ENCODE peak calls at places on chromosomes 2 and 18, in nine cellular contexts. One of them, this sample, is unnamed.
A peak's percentile ranks its signal among the peaks of the same experiment; 100 is the strongest.

GRCh38 chr2:188367164-188367563 is 75.5 kb downstream of the GULP1 start:
- DNase-seq in caudate nucleus: no peak
- DNase-seq in uterus: no peak
- DNase-seq in A172: no peak
- DNase-seq in mesothelial cell of epicardium: no peak
- DNase-seq in AG08396: no peak
- DNase-seq in activated CD4-positive, alpha-beta T cell treated with anti-CD3 and anti-CD28 coated beads, Interleukin-2, amount 50 U/mL, for 48 hours: no peak
- DNase-seq in stimulated activated CD4-positive, alpha-beta T cell treated with anti-CD3 and anti-CD28 coated beads, Interleukin-12 subunit alpha, Interleukin-12 subunit beta, amount 100 ng/mL, for 4 hours: no peak
- DNase-seq in NCI-H446 treated with DMSO at 0.1 percent for 48 hours: no peak
- DNase-seq in this sample: no peak

GRCh38 chr2:28296904-28297303 is 95.8 kb upstream of the FOSL2 start:
- DNase-seq in uterus: no peak
- DNase-seq in caudate nucleus: no peak
- DNase-seq in stimulated activated CD4-positive, alpha-beta T cell treated with anti-CD3 and anti-CD28 coated beads, Interleukin-12 subunit alpha, Interleukin-12 subunit beta, amount 100 ng/mL, for 4 hours: no peak
- DNase-seq in NCI-H446 treated with DMSO at 0.1 percent for 48 hours: no peak
- DNase-seq in mesothelial cell of epicardium: no peak
- DNase-seq in activated CD4-positive, alpha-beta T cell treated with anti-CD3 and anti-CD28 coated beads, Interleukin-2, amount 50 U/mL, for 48 hours: no peak
- DNase-seq in A172: peak; percentile 59
- DNase-seq in AG08396: no peak
- DNase-seq in this sample: no peak

GRCh38 chr2:42185200-42185921 is 16.2 kb downstream of the EML4 start:
- DNase-seq in uterus: no peak
- DNase-seq in activated CD4-positive, alpha-beta T cell treated with anti-CD3 and anti-CD28 coated beads, Interleukin-2, amount 50 U/mL, for 48 hours: no peak
- DNase-seq in mesothelial cell of epicardium: no peak
- DNase-seq in AG08396: no peak
- DNase-seq in caudate nucleus: no peak
- DNase-seq in A172: no peak
- DNase-seq in stimulated activated CD4-positive, alpha-beta T cell treated with anti-CD3 and anti-CD28 coated beads, Interleukin-12 subunit alpha, Interleukin-12 subunit beta, amount 100 ng/mL, for 4 hours: no peak
- DNase-seq in NCI-H446 treated with DMSO at 0.1 percent for 48 hours: no peak
- DNase-seq in this sample: no peak

GRCh38 chr2:183946193-183946592 is 652.1 kb upstream of the ZNF804A start:
- DNase-seq in mesothelial cell of epicardium: no peak
- DNase-seq in NCI-H446 treated with DMSO at 0.1 percent for 48 hours: no peak
- DNase-seq in stimulated activated CD4-positive, alpha-beta T cell treated with anti-CD3 and anti-CD28 coated beads, Interleukin-12 subunit alpha, Interleukin-12 subunit beta, amount 100 ng/mL, for 4 hours: no peak
- DNase-seq in A172: no peak
- DNase-seq in AG08396: no peak
- DNase-seq in uterus: no peak
- DNase-seq in caudate nucleus: no peak
- DNase-seq in activated CD4-positive, alpha-beta T cell treated with anti-CD3 and anti-CD28 coated beads, Interleukin-2, amount 50 U/mL, for 48 hours: no peak
- DNase-seq in this sample: no peak

GRCh38 chr2:107466241-107466640 is 360.5 kb upstream of the RGPD4 start:
- DNase-seq in stimulated activated CD4-positive, alpha-beta T cell treated with anti-CD3 and anti-CD28 coated beads, Interleukin-12 subunit alpha, Interleukin-12 subunit beta, amount 100 ng/mL, for 4 hours: no peak
- DNase-seq in mesothelial cell of epicardium: no peak
- DNase-seq in NCI-H446 treated with DMSO at 0.1 percent for 48 hours: no peak
- DNase-seq in caudate nucleus: no peak
- DNase-seq in A172: no peak
- DNase-seq in uterus: no peak
- DNase-seq in activated CD4-positive, alpha-beta T cell treated with anti-CD3 and anti-CD28 coated beads, Interleukin-2, amount 50 U/mL, for 48 hours: no peak
- DNase-seq in AG08396: no peak
- DNase-seq in this sample: no peak

GRCh38 chr2:234953116-234954031 is 1.6 kb downstream of the SH3BP4 start:
- DNase-seq in AG08396: no peak
- DNase-seq in activated CD4-positive, alpha-beta T cell treated with anti-CD3 and anti-CD28 coated beads, Interleukin-2, amount 50 U/mL, for 48 hours: no peak
- DNase-seq in uterus: no peak
- DNase-seq in mesothelial cell of epicardium: no peak
- DNase-seq in NCI-H446 treated with DMSO at 0.1 percent for 48 hours: no peak
- DNase-seq in A172: peak; percentile 40
- DNase-seq in caudate nucleus: no peak
- DNase-seq in stimulated activated CD4-positive, alpha-beta T cell treated with anti-CD3 and anti-CD28 coated beads, Interleukin-12 subunit alpha, Interleukin-12 subunit beta, amount 100 ng/mL, for 4 hours: no peak
- DNase-seq in this sample: no peak

GRCh38 chr2:33215299-33215698 is 261.1 kb upstream of the RASGRP3 start:
- DNase-seq in AG08396: peak; percentile 18
- DNase-seq in A172: peak; percentile 75
- DNase-seq in stimulated activated CD4-positive, alpha-beta T cell treated with anti-CD3 and anti-CD28 coated beads, Interleukin-12 subunit alpha, Interleukin-12 subunit beta, amount 100 ng/mL, for 4 hours: no peak
- DNase-seq in activated CD4-positive, alpha-beta T cell treated with anti-CD3 and anti-CD28 coated beads, Interleukin-2, amount 50 U/mL, for 48 hours: no peak
- DNase-seq in NCI-H446 treated with DMSO at 0.1 percent for 48 hours: no peak
- DNase-seq in mesothelial cell of epicardium: no peak
- DNase-seq in uterus: peak; percentile 36
- DNase-seq in caudate nucleus: no peak
- DNase-seq in this sample: peak; percentile 89

GRCh38 chr18:68574311-68574710 is 140.6 kb downstream of the TMX3 start:
- DNase-seq in activated CD4-positive, alpha-beta T cell treated with anti-CD3 and anti-CD28 coated beads, Interleukin-2, amount 50 U/mL, for 48 hours: no peak
- DNase-seq in caudate nucleus: no peak
- DNase-seq in mesothelial cell of epicardium: no peak
- DNase-seq in uterus: no peak
- DNase-seq in NCI-H446 treated with DMSO at 0.1 percent for 48 hours: no peak
- DNase-seq in A172: no peak
- DNase-seq in stimulated activated CD4-positive, alpha-beta T cell treated with anti-CD3 and anti-CD28 coated beads, Interleukin-12 subunit alpha, Interleukin-12 subunit beta, amount 100 ng/mL, for 4 hours: no peak
- DNase-seq in AG08396: no peak
- DNase-seq in this sample: no peak

GRCh38 chr2:214489181-214489580 is 78.3 kb downstream of the VWC2L start:
- DNase-seq in uterus: no peak
- DNase-seq in mesothelial cell of epicardium: no peak
- DNase-seq in caudate nucleus: no peak
- DNase-seq in NCI-H446 treated with DMSO at 0.1 percent for 48 hours: no peak
- DNase-seq in activated CD4-positive, alpha-beta T cell treated with anti-CD3 and anti-CD28 coated beads, Interleukin-2, amount 50 U/mL, for 48 hours: no peak
- DNase-seq in AG08396: no peak
- DNase-seq in stimulated activated CD4-positive, alpha-beta T cell treated with anti-CD3 and anti-CD28 coated beads, Interleukin-12 subunit alpha, Interleukin-12 subunit beta, amount 100 ng/mL, for 4 hours: no peak
- DNase-seq in A172: no peak
- DNase-seq in this sample: no peak

GRCh38 chr18:48475635-48476549 is 62.9 kb upstream of the CTIF start:
- DNase-seq in NCI-H446 treated with DMSO at 0.1 percent for 48 hours: peak; percentile 67
- DNase-seq in A172: peak; percentile 51
- DNase-seq in stimulated activated CD4-positive, alpha-beta T cell treated with anti-CD3 and anti-CD28 coated beads, Interleukin-12 subunit alpha, Interleukin-12 subunit beta, amount 100 ng/mL, for 4 hours: no peak
- DNase-seq in caudate nucleus: peak; percentile 19
- DNase-seq in uterus: peak; percentile 44
- DNase-seq in AG08396: peak; percentile 72
- DNase-seq in activated CD4-positive, alpha-beta T cell treated with anti-CD3 and anti-CD28 coated beads, Interleukin-2, amount 50 U/mL, for 48 hours: peak; percentile 18
- DNase-seq in mesothelial cell of epicardium: no peak
- DNase-seq in this sample: peak; percentile 28

GRCh38 chr2:151217343-151217742 is 44.3 kb downstream of the RBM43 start:
- DNase-seq in mesothelial cell of epicardium: no peak
- DNase-seq in stimulated activated CD4-positive, alpha-beta T cell treated with anti-CD3 and anti-CD28 coated beads, Interleukin-12 subunit alpha, Interleukin-12 subunit beta, amount 100 ng/mL, for 4 hours: no peak
- DNase-seq in NCI-H446 treated with DMSO at 0.1 percent for 48 hours: no peak
- DNase-seq in AG08396: no peak
- DNase-seq in caudate nucleus: no peak
- DNase-seq in A172: no peak
- DNase-seq in uterus: no peak
- DNase-seq in activated CD4-positive, alpha-beta T cell treated with anti-CD3 and anti-CD28 coated beads, Interleukin-2, amount 50 U/mL, for 48 hours: no peak
- DNase-seq in this sample: no peak

GRCh38 chr2:206642075-206643025 is at the start of gene FAM237A:
- DNase-seq in caudate nucleus: no peak
- DNase-seq in NCI-H446 treated with DMSO at 0.1 percent for 48 hours: no peak
- DNase-seq in AG08396: peak; percentile 61
- DNase-seq in activated CD4-positive, alpha-beta T cell treated with anti-CD3 and anti-CD28 coated beads, Interleukin-2, amount 50 U/mL, for 48 hours: peak; percentile 7
- DNase-seq in uterus: no peak
- DNase-seq in stimulated activated CD4-positive, alpha-beta T cell treated with anti-CD3 and anti-CD28 coated beads, Interleukin-12 subunit alpha, Interleukin-12 subunit beta, amount 100 ng/mL, for 4 hours: no peak
- DNase-seq in mesothelial cell of epicardium: peak; percentile 40
- DNase-seq in A172: peak; percentile 63
- DNase-seq in this sample: peak; percentile 19

GRCh38 chr2:159146930-159147666 is 139.4 kb downstream of the WDSUB1 start:
- DNase-seq in activated CD4-positive, alpha-beta T cell treated with anti-CD3 and anti-CD28 coated beads, Interleukin-2, amount 50 U/mL, for 48 hours: no peak
- DNase-seq in A172: peak; percentile 25
- DNase-seq in AG08396: no peak
- DNase-seq in NCI-H446 treated with DMSO at 0.1 percent for 48 hours: peak; percentile 35
- DNase-seq in caudate nucleus: no peak
- DNase-seq in stimulated activated CD4-positive, alpha-beta T cell treated with anti-CD3 and anti-CD28 coated beads, Interleukin-12 subunit alpha, Interleukin-12 subunit beta, amount 100 ng/mL, for 4 hours: peak; percentile 3
- DNase-seq in uterus: no peak
- DNase-seq in mesothelial cell of epicardium: no peak
- DNase-seq in this sample: no peak

GRCh38 chr2:191947235-191947634 is 100.3 kb upstream of the CAVIN2 start:
- DNase-seq in stimulated activated CD4-positive, alpha-beta T cell treated with anti-CD3 and anti-CD28 coated beads, Interleukin-12 subunit alpha, Interleukin-12 subunit beta, amount 100 ng/mL, for 4 hours: no peak
- DNase-seq in AG08396: no peak
- DNase-seq in A172: no peak
- DNase-seq in uterus: no peak
- DNase-seq in mesothelial cell of epicardium: no peak
- DNase-seq in activated CD4-positive, alpha-beta T cell treated with anti-CD3 and anti-CD28 coated beads, Interleukin-2, amount 50 U/mL, for 48 hours: no peak
- DNase-seq in caudate nucleus: no peak
- DNase-seq in NCI-H446 treated with DMSO at 0.1 percent for 48 hours: no peak
- DNase-seq in this sample: no peak

GRCh38 chr18:55310044-55310676 is 277.8 kb downstream of the TCF4 start:
- DNase-seq in caudate nucleus: no peak
- DNase-seq in NCI-H446 treated with DMSO at 0.1 percent for 48 hours: no peak
- DNase-seq in mesothelial cell of epicardium: no peak
- DNase-seq in A172: no peak
- DNase-seq in stimulated activated CD4-positive, alpha-beta T cell treated with anti-CD3 and anti-CD28 coated beads, Interleukin-12 subunit alpha, Interleukin-12 subunit beta, amount 100 ng/mL, for 4 hours: no peak
- DNase-seq in AG08396: no peak
- DNase-seq in uterus: no peak
- DNase-seq in activated CD4-positive, alpha-beta T cell treated with anti-CD3 and anti-CD28 coated beads, Interleukin-2, amount 50 U/mL, for 48 hours: no peak
- DNase-seq in this sample: no peak

GRCh38 chr2:66445076-66445724 is 10.3 kb downstream of the MEIS1 start:
- DNase-seq in NCI-H446 treated with DMSO at 0.1 percent for 48 hours: no peak
- DNase-seq in stimulated activated CD4-positive, alpha-beta T cell treated with anti-CD3 and anti-CD28 coated beads, Interleukin-12 subunit alpha, Interleukin-12 subunit beta, amount 100 ng/mL, for 4 hours: no peak
- DNase-seq in AG08396: peak; percentile 36
- DNase-seq in mesothelial cell of epicardium: no peak
- DNase-seq in uterus: peak; percentile 43
- DNase-seq in caudate nucleus: no peak
- DNase-seq in A172: no peak
- DNase-seq in activated CD4-positive, alpha-beta T cell treated with anti-CD3 and anti-CD28 coated beads, Interleukin-2, amount 50 U/mL, for 48 hours: no peak
- DNase-seq in this sample: no peak

GRCh38 chr2:26559044-26559405 is 81.1 kb upstream of the OTOF start:
- DNase-seq in A172: no peak
- DNase-seq in uterus: no peak
- DNase-seq in NCI-H446 treated with DMSO at 0.1 percent for 48 hours: no peak
- DNase-seq in stimulated activated CD4-positive, alpha-beta T cell treated with anti-CD3 and anti-CD28 coated beads, Interleukin-12 subunit alpha, Interleukin-12 subunit beta, amount 100 ng/mL, for 4 hours: no peak
- DNase-seq in AG08396: no peak
- DNase-seq in mesothelial cell of epicardium: peak; percentile 9
- DNase-seq in activated CD4-positive, alpha-beta T cell treated with anti-CD3 and anti-CD28 coated beads, Interleukin-2, amount 50 U/mL, for 48 hours: no peak
- DNase-seq in caudate nucleus: no peak
- DNase-seq in this sample: no peak

GRCh38 chr2:11477994-11478393 is 12.0 kb upstream of the E2F6 start:
- DNase-seq in uterus: peak; percentile 95
- DNase-seq in NCI-H446 treated with DMSO at 0.1 percent for 48 hours: no peak
- DNase-seq in mesothelial cell of epicardium: peak; percentile 84
- DNase-seq in caudate nucleus: peak; percentile 71
- DNase-seq in AG08396: peak; percentile 70
- DNase-seq in stimulated activated CD4-positive, alpha-beta T cell treated with anti-CD3 and anti-CD28 coated beads, Interleukin-12 subunit alpha, Interleukin-12 subunit beta, amount 100 ng/mL, for 4 hours: peak; percentile 86
- DNase-seq in activated CD4-positive, alpha-beta T cell treated with anti-CD3 and anti-CD28 coated beads, Interleukin-2, amount 50 U/mL, for 48 hours: peak; percentile 91
- DNase-seq in A172: peak; percentile 85
- DNase-seq in this sample: peak; percentile 64

GRCh38 chr18:76461692-76462325 is 33.2 kb downstream of the ZNF516 start:
- DNase-seq in caudate nucleus: no peak
- DNase-seq in mesothelial cell of epicardium: no peak
- DNase-seq in activated CD4-positive, alpha-beta T cell treated with anti-CD3 and anti-CD28 coated beads, Interleukin-2, amount 50 U/mL, for 48 hours: no peak
- DNase-seq in NCI-H446 treated with DMSO at 0.1 percent for 48 hours: no peak
- DNase-seq in A172: no peak
- DNase-seq in AG08396: no peak
- DNase-seq in uterus: no peak
- DNase-seq in stimulated activated CD4-positive, alpha-beta T cell treated with anti-CD3 and anti-CD28 coated beads, Interleukin-12 subunit alpha, Interleukin-12 subunit beta, amount 100 ng/mL, for 4 hours: no peak
- DNase-seq in this sample: no peak

GRCh38 chr2:239767016-239767905 is 257.9 kb downstream of the NDUFA10 start:
- DNase-seq in mesothelial cell of epicardium: no peak
- DNase-seq in AG08396: no peak
- DNase-seq in NCI-H446 treated with DMSO at 0.1 percent for 48 hours: no peak
- DNase-seq in stimulated activated CD4-positive, alpha-beta T cell treated with anti-CD3 and anti-CD28 coated beads, Interleukin-12 subunit alpha, Interleukin-12 subunit beta, amount 100 ng/mL, for 4 hours: no peak
- DNase-seq in uterus: no peak
- DNase-seq in A172: no peak
- DNase-seq in caudate nucleus: no peak
- DNase-seq in activated CD4-positive, alpha-beta T cell treated with anti-CD3 and anti-CD28 coated beads, Interleukin-2, amount 50 U/mL, for 48 hours: no peak
- DNase-seq in this sample: no peak

GRCh38 chr2:146317959-146318358 is 1526.9 kb upstream of the ACVR2A start:
- DNase-seq in mesothelial cell of epicardium: no peak
- DNase-seq in NCI-H446 treated with DMSO at 0.1 percent for 48 hours: no peak
- DNase-seq in uterus: no peak
- DNase-seq in A172: peak; percentile 1
- DNase-seq in stimulated activated CD4-positive, alpha-beta T cell treated with anti-CD3 and anti-CD28 coated beads, Interleukin-12 subunit alpha, Interleukin-12 subunit beta, amount 100 ng/mL, for 4 hours: no peak
- DNase-seq in AG08396: peak; percentile 1
- DNase-seq in activated CD4-positive, alpha-beta T cell treated with anti-CD3 and anti-CD28 coated beads, Interleukin-2, amount 50 U/mL, for 48 hours: no peak
- DNase-seq in caudate nucleus: no peak
- DNase-seq in this sample: no peak

GRCh38 chr18:56627991-56628390 is 10.4 kb downstream of the TXNL1 start:
- DNase-seq in mesothelial cell of epicardium: no peak
- DNase-seq in A172: no peak
- DNase-seq in activated CD4-positive, alpha-beta T cell treated with anti-CD3 and anti-CD28 coated beads, Interleukin-2, amount 50 U/mL, for 48 hours: no peak
- DNase-seq in AG08396: no peak
- DNase-seq in uterus: no peak
- DNase-seq in NCI-H446 treated with DMSO at 0.1 percent for 48 hours: no peak
- DNase-seq in caudate nucleus: no peak
- DNase-seq in stimulated activated CD4-positive, alpha-beta T cell treated with anti-CD3 and anti-CD28 coated beads, Interleukin-12 subunit alpha, Interleukin-12 subunit beta, amount 100 ng/mL, for 4 hours: no peak
- DNase-seq in this sample: no peak

GRCh38 chr2:74042606-74043005 is 57.9 kb downstream of the TET3 start:
- DNase-seq in caudate nucleus: no peak
- DNase-seq in uterus: no peak
- DNase-seq in mesothelial cell of epicardium: no peak
- DNase-seq in stimulated activated CD4-positive, alpha-beta T cell treated with anti-CD3 and anti-CD28 coated beads, Interleukin-12 subunit alpha, Interleukin-12 subunit beta, amount 100 ng/mL, for 4 hours: no peak
- DNase-seq in NCI-H446 treated with DMSO at 0.1 percent for 48 hours: no peak
- DNase-seq in A172: no peak
- DNase-seq in AG08396: no peak
- DNase-seq in activated CD4-positive, alpha-beta T cell treated with anti-CD3 and anti-CD28 coated beads, Interleukin-2, amount 50 U/mL, for 48 hours: no peak
- DNase-seq in this sample: no peak

GRCh38 chr18:62772860-62773584 is 57.7 kb downstream of the PHLPP1 start:
- DNase-seq in mesothelial cell of epicardium: no peak
- DNase-seq in stimulated activated CD4-positive, alpha-beta T cell treated with anti-CD3 and anti-CD28 coated beads, Interleukin-12 subunit alpha, Interleukin-12 subunit beta, amount 100 ng/mL, for 4 hours: no peak
- DNase-seq in A172: no peak
- DNase-seq in activated CD4-positive, alpha-beta T cell treated with anti-CD3 and anti-CD28 coated beads, Interleukin-2, amount 50 U/mL, for 48 hours: no peak
- DNase-seq in uterus: no peak
- DNase-seq in AG08396: no peak
- DNase-seq in caudate nucleus: no peak
- DNase-seq in NCI-H446 treated with DMSO at 0.1 percent for 48 hours: no peak
- DNase-seq in this sample: no peak

GRCh38 chr2:106537047-106537446 is 49.9 kb downstream of the CD8B2 start:
- DNase-seq in AG08396: no peak
- DNase-seq in caudate nucleus: no peak
- DNase-seq in stimulated activated CD4-positive, alpha-beta T cell treated with anti-CD3 and anti-CD28 coated beads, Interleukin-12 subunit alpha, Interleukin-12 subunit beta, amount 100 ng/mL, for 4 hours: no peak
- DNase-seq in activated CD4-positive, alpha-beta T cell treated with anti-CD3 and anti-CD28 coated beads, Interleukin-2, amount 50 U/mL, for 48 hours: no peak
- DNase-seq in uterus: no peak
- DNase-seq in mesothelial cell of epicardium: no peak
- DNase-seq in A172: no peak
- DNase-seq in NCI-H446 treated with DMSO at 0.1 percent for 48 hours: no peak
- DNase-seq in this sample: no peak

GRCh38 chr2:158034198-158034831 is 67.4 kb upstream of the UPP2 start:
- DNase-seq in stimulated activated CD4-positive, alpha-beta T cell treated with anti-CD3 and anti-CD28 coated beads, Interleukin-12 subunit alpha, Interleukin-12 subunit beta, amount 100 ng/mL, for 4 hours: no peak
- DNase-seq in mesothelial cell of epicardium: no peak
- DNase-seq in NCI-H446 treated with DMSO at 0.1 percent for 48 hours: peak; percentile 40
- DNase-seq in activated CD4-positive, alpha-beta T cell treated with anti-CD3 and anti-CD28 coated beads, Interleukin-2, amount 50 U/mL, for 48 hours: no peak
- DNase-seq in uterus: peak; percentile 34
- DNase-seq in caudate nucleus: no peak
- DNase-seq in A172: peak; percentile 78
- DNase-seq in AG08396: peak; percentile 27
- DNase-seq in this sample: peak; percentile 10

GRCh38 chr18:44321868-44322590 is 358.7 kb upstream of the SETBP1 start:
- DNase-seq in uterus: no peak
- DNase-seq in NCI-H446 treated with DMSO at 0.1 percent for 48 hours: no peak
- DNase-seq in caudate nucleus: no peak
- DNase-seq in AG08396: no peak
- DNase-seq in stimulated activated CD4-positive, alpha-beta T cell treated with anti-CD3 and anti-CD28 coated beads, Interleukin-12 subunit alpha, Interleukin-12 subunit beta, amount 100 ng/mL, for 4 hours: no peak
- DNase-seq in A172: no peak
- DNase-seq in activated CD4-positive, alpha-beta T cell treated with anti-CD3 and anti-CD28 coated beads, Interleukin-2, amount 50 U/mL, for 48 hours: no peak
- DNase-seq in mesothelial cell of epicardium: no peak
- DNase-seq in this sample: no peak

GRCh38 chr2:9738718-9739496 is 104.4 kb upstream of the TAF1B start:
- DNase-seq in A172: no peak
- DNase-seq in caudate nucleus: no peak
- DNase-seq in uterus: no peak
- DNase-seq in AG08396: no peak
- DNase-seq in mesothelial cell of epicardium: no peak
- DNase-seq in stimulated activated CD4-positive, alpha-beta T cell treated with anti-CD3 and anti-CD28 coated beads, Interleukin-12 subunit alpha, Interleukin-12 subunit beta, amount 100 ng/mL, for 4 hours: no peak
- DNase-seq in NCI-H446 treated with DMSO at 0.1 percent for 48 hours: no peak
- DNase-seq in activated CD4-positive, alpha-beta T cell treated with anti-CD3 and anti-CD28 coated beads, Interleukin-2, amount 50 U/mL, for 48 hours: peak; percentile 24
- DNase-seq in this sample: no peak

GRCh38 chr2:234479465-234479864 is 17.4 kb downstream of the ARL4C start:
- DNase-seq in AG08396: no peak
- DNase-seq in NCI-H446 treated with DMSO at 0.1 percent for 48 hours: no peak
- DNase-seq in uterus: no peak
- DNase-seq in A172: no peak
- DNase-seq in caudate nucleus: no peak
- DNase-seq in stimulated activated CD4-positive, alpha-beta T cell treated with anti-CD3 and anti-CD28 coated beads, Interleukin-12 subunit alpha, Interleukin-12 subunit beta, amount 100 ng/mL, for 4 hours: no peak
- DNase-seq in activated CD4-positive, alpha-beta T cell treated with anti-CD3 and anti-CD28 coated beads, Interleukin-2, amount 50 U/mL, for 48 hours: no peak
- DNase-seq in mesothelial cell of epicardium: no peak
- DNase-seq in this sample: no peak

GRCh38 chr2:73101626-73102256 is 11.0 kb downstream of the RAB11FIP5 start:
- DNase-seq in uterus: no peak
- DNase-seq in stimulated activated CD4-positive, alpha-beta T cell treated with anti-CD3 and anti-CD28 coated beads, Interleukin-12 subunit alpha, Interleukin-12 subunit beta, amount 100 ng/mL, for 4 hours: no peak
- DNase-seq in NCI-H446 treated with DMSO at 0.1 percent for 48 hours: no peak
- DNase-seq in A172: peak; percentile 67
- DNase-seq in AG08396: no peak
- DNase-seq in activated CD4-positive, alpha-beta T cell treated with anti-CD3 and anti-CD28 coated beads, Interleukin-2, amount 50 U/mL, for 48 hours: no peak
- DNase-seq in caudate nucleus: no peak
- DNase-seq in mesothelial cell of epicardium: no peak
- DNase-seq in this sample: no peak

GRCh38 chr2:86484385-86484784 is 43.2 kb downstream of the KDM3A start:
- DNase-seq in stimulated activated CD4-positive, alpha-beta T cell treated with anti-CD3 and anti-CD28 coated beads, Interleukin-12 subunit alpha, Interleukin-12 subunit beta, amount 100 ng/mL, for 4 hours: no peak
- DNase-seq in uterus: no peak
- DNase-seq in caudate nucleus: no peak
- DNase-seq in A172: no peak
- DNase-seq in activated CD4-positive, alpha-beta T cell treated with anti-CD3 and anti-CD28 coated beads, Interleukin-2, amount 50 U/mL, for 48 hours: no peak
- DNase-seq in NCI-H446 treated with DMSO at 0.1 percent for 48 hours: no peak
- DNase-seq in AG08396: no peak
- DNase-seq in mesothelial cell of epicardium: no peak
- DNase-seq in this sample: no peak